ENCODE peak calls at places on chromosomes 6 and 20, in five cellular contexts. L, H, Z, S and P are unnamed samples.

GRCh38 chr6:136070815-136071214 is 179.3 kb downstream of the MTFR2 start:
- DNase-seq in L (no peak), H (no peak), Z (no peak), S (no peak), P (no peak)

GRCh38 chr6:170291271-170292110 is 613 bp upstream of the DLL1 start:
- DNase-seq in L (no peak), H (peak; percentile 57), Z (peak; percentile 42), S (peak; percentile 38), P (peak; percentile 74)

GRCh38 chr6:26570027-26570809 is 26.5 kb upstream of the ABT1 start:
- DNase-seq in L (no peak), H (no peak), Z (no peak), S (no peak), P (no peak)

GRCh38 chr6:25576920-25577319 is 75.1 kb upstream of the SCGN start:
- DNase-seq in L (no peak), H (peak; percentile 17), Z (no peak), S (peak; percentile 12), P (no peak)

GRCh38 chr20:50305636-50306477 is 115.2 kb downstream of the CEBPB start:
- DNase-seq in L (no peak), H (no peak), Z (no peak), S (peak; percentile 56), P (peak; percentile 71)

GRCh38 chr6:74936886-74937285 is 269.0 kb downstream of the COL12A1 start:
- DNase-seq in L (no peak), H (peak; percentile 52), Z (no peak), S (no peak), P (no peak)

GRCh38 chr6:24991748-24992467 is 56.1 kb upstream of the RIPOR2 start:
- DNase-seq in L (peak; percentile 74), H (peak; percentile 60), Z (peak; percentile 25), S (peak; percentile 66), P (peak; percentile 50)

GRCh38 chr6:44076366-44077200 is 50.7 kb downstream of the MRPL14 start:
- DNase-seq in L (no peak), H (peak; percentile 56), Z (no peak), S (no peak), P (peak; percentile 56)

GRCh38 chr6:34513628-34514027 is 42.5 kb downstream of the SPDEF start:
- DNase-seq in L (no peak), H (no peak), Z (no peak), S (no peak), P (no peak)

GRCh38 chr6:498795-499231 is 107.3 kb downstream of the IRF4 start:
- DNase-seq in L (no peak), H (no peak), Z (no peak), S (no peak), P (peak; percentile 14)

GRCh38 chr20:41001497-41001896 is 27.1 kb upstream of the TOP1 start:
- DNase-seq in L (no peak), H (no peak), Z (no peak), S (peak; percentile 38), P (no peak)

GRCh38 chr6:142523485-142523884 is 221.7 kb downstream of the ADGRG6 start:
- DNase-seq in L (no peak), H (no peak), Z (no peak), S (peak; percentile 49), P (no peak)

GRCh38 chr6:75743971-75744370 is 5.1 kb upstream of the MYO6 start:
- DNase-seq in L (no peak), H (no peak), Z (no peak), S (no peak), P (no peak)

GRCh38 chr6:558089-558488 is 98.8 kb downstream of the HUS1B start:
- DNase-seq in L (no peak), H (peak; percentile 41), Z (no peak), S (peak; percentile 12), P (no peak)

GRCh38 chr6:158758464-158758863 is 60.7 kb downstream of the EZR start:
- DNase-seq in L (no peak), H (no peak), Z (no peak), S (peak; percentile 19), P (no peak)

GRCh38 chr6:134482585-134483346 is 164.9 kb upstream of the SGK1 start:
- DNase-seq in L (no peak), H (no peak), Z (no peak), S (peak; percentile 76), P (no peak)

GRCh38 chr6:129022011-129022553 is 139.1 kb downstream of the LAMA2 start:
- DNase-seq in L (no peak), H (no peak), Z (no peak), S (no peak), P (no peak)

GRCh38 chr6:142605922-142606321 is 304.1 kb downstream of the ADGRG6 start:
- DNase-seq in L (no peak), H (peak; percentile 33), Z (no peak), S (peak; percentile 31), P (no peak)

GRCh38 chr20:43191946-43192847 is 2.5 kb upstream of the PTPRT start:
- DNase-seq in L (no peak), H (peak; percentile 49), Z (no peak), S (no peak), P (no peak)

GRCh38 chr20:56439784-56440291 is 27.8 kb downstream of the CASS4 start:
- DNase-seq in L (no peak), H (peak; percentile 95), Z (no peak), S (peak; percentile 99), P (peak; percentile 48)

GRCh38 chr6:19870322-19870721 is 33.2 kb downstream of the ID4 start:
- DNase-seq in L (no peak), H (no peak), Z (no peak), S (no peak), P (no peak)

GRCh38 chr6:9539231-9539755 is 875.6 kb downstream of the TFAP2A start:
- DNase-seq in L (no peak), H (no peak), Z (no peak), S (no peak), P (no peak)

GRCh38 chr6:149026530-149026942 is 279.7 kb downstream of the UST start:
- DNase-seq in L (no peak), H (peak; percentile 58), Z (no peak), S (peak; percentile 86), P (no peak)

GRCh38 chr6:154289818-154290508 is 66.6 kb downstream of the IPCEF1 start:
- DNase-seq in L (no peak), H (no peak), Z (no peak), S (no peak), P (no peak)

GRCh38 chr6:32462609-32463008 is 22.9 kb downstream of the HLA-DRA start:
- DNase-seq in L (no peak), H (no peak), Z (no peak), S (no peak), P (no peak)

GRCh38 chr6:137102851-137103492 is 58.2 kb upstream of the IL20RA start:
- DNase-seq in L (peak; percentile 15), H (no peak), Z (no peak), S (no peak), P (no peak)

GRCh38 chr20:60048634-60049578 is 90.7 kb downstream of the CDH26 start:
- DNase-seq in L (no peak), H (no peak), Z (no peak), S (no peak), P (no peak)